ENCODE peak calls at places on chromosomes 1 and 21, in five cellular contexts. One of them, this sample, is unnamed.

GRCh38 chr1:24438423-24438901 is 22.9 kb downstream of the NIPAL3 start:
- DNase-seq in psoas muscle: peak; percentile 44
- DNase-seq in A549: no peak
- DNase-seq in upper lobe of right lung: no peak
- DNase-seq in neuronal stem cell: no peak
- DNase-seq in this sample: no peak

GRCh38 chr1:162916407-162916806 is 55.4 kb upstream of the CCDC190 start:
- DNase-seq in psoas muscle: no peak
- DNase-seq in A549: no peak
- DNase-seq in upper lobe of right lung: no peak
- DNase-seq in neuronal stem cell: no peak
- DNase-seq in this sample: no peak

GRCh38 chr1:36586146-36586545 is 103.4 kb upstream of the CSF3R start:
- DNase-seq in psoas muscle: no peak
- DNase-seq in A549: no peak
- DNase-seq in upper lobe of right lung: no peak
- DNase-seq in neuronal stem cell: no peak
- DNase-seq in this sample: no peak

GRCh38 chr1:209743145-209743482 is 12.7 kb upstream of the TRAF3IP3 start:
- DNase-seq in psoas muscle: peak; percentile 66
- DNase-seq in A549: no peak
- DNase-seq in upper lobe of right lung: no peak
- DNase-seq in neuronal stem cell: no peak
- DNase-seq in this sample: peak; percentile 46

GRCh38 chr1:27785763-27786162 is 12.7 kb downstream of the STX12 start:
- DNase-seq in psoas muscle: no peak
- DNase-seq in A549: no peak
- DNase-seq in upper lobe of right lung: no peak
- DNase-seq in neuronal stem cell: no peak
- DNase-seq in this sample: no peak

GRCh38 chr1:112507896-112508241 is 896 bp upstream of the WNT2B start:
- DNase-seq in psoas muscle: no peak
- DNase-seq in A549: no peak
- DNase-seq in upper lobe of right lung: no peak
- DNase-seq in neuronal stem cell: no peak
- DNase-seq in this sample: peak; percentile 61

GRCh38 chr1:168766568-168766967 is 37.6 kb upstream of the DPT start:
- DNase-seq in psoas muscle: no peak
- DNase-seq in A549: no peak
- DNase-seq in upper lobe of right lung: no peak
- DNase-seq in neuronal stem cell: no peak
- DNase-seq in this sample: no peak

GRCh38 chr1:109980324-109981127 is 4.0 kb upstream of the AHCYL1 start:
- DNase-seq in psoas muscle: no peak
- DNase-seq in A549: peak; percentile 70
- DNase-seq in upper lobe of right lung: peak; percentile 75
- DNase-seq in neuronal stem cell: no peak
- DNase-seq in this sample: no peak

GRCh38 chr21:35606578-35606977 is 453.7 kb downstream of the SETD4 start:
- DNase-seq in psoas muscle: no peak
- DNase-seq in A549: no peak
- DNase-seq in upper lobe of right lung: no peak
- DNase-seq in neuronal stem cell: no peak
- DNase-seq in this sample: no peak

GRCh38 chr1:17215545-17215890 is 10.6 kb downstream of the PADI1 start:
- DNase-seq in psoas muscle: no peak
- DNase-seq in A549: no peak
- DNase-seq in upper lobe of right lung: no peak
- DNase-seq in neuronal stem cell: no peak
- DNase-seq in this sample: no peak

GRCh38 chr1:6753320-6754140 is 31.7 kb upstream of the CAMTA1 start:
- DNase-seq in psoas muscle: no peak
- DNase-seq in A549: no peak
- DNase-seq in upper lobe of right lung: no peak
- DNase-seq in neuronal stem cell: no peak
- DNase-seq in this sample: no peak

GRCh38 chr1:84496498-84496897 is 9.7 kb upstream of the SPATA1 start:
- DNase-seq in psoas muscle: no peak
- DNase-seq in A549: no peak
- DNase-seq in upper lobe of right lung: no peak
- DNase-seq in neuronal stem cell: no peak
- DNase-seq in this sample: no peak

GRCh38 chr1:145978860-145979745 is 14.6 kb downstream of the POLR3GL start:
- DNase-seq in psoas muscle: peak; percentile 90
- DNase-seq in A549: peak; percentile 82
- DNase-seq in upper lobe of right lung: peak; percentile 90
- DNase-seq in neuronal stem cell: peak; percentile 87
- DNase-seq in this sample: peak; percentile 79

GRCh38 chr1:145983206-145983675 is 13.1 kb downstream of the TXNIP start:
- DNase-seq in psoas muscle: peak; percentile 63
- DNase-seq in A549: no peak
- DNase-seq in upper lobe of right lung: no peak
- DNase-seq in neuronal stem cell: no peak
- DNase-seq in this sample: no peak

GRCh38 chr1:145982010-145982723 is 14.2 kb downstream of the TXNIP start:
- DNase-seq in psoas muscle: no peak
- DNase-seq in A549: no peak
- DNase-seq in upper lobe of right lung: no peak
- DNase-seq in neuronal stem cell: no peak
- DNase-seq in this sample: no peak

GRCh38 chr1:145979746-145980435 is 15.4 kb downstream of the POLR3GL start:
- DNase-seq in psoas muscle: peak; percentile 65
- DNase-seq in A549: no peak
- DNase-seq in upper lobe of right lung: no peak
- DNase-seq in neuronal stem cell: no peak
- DNase-seq in this sample: no peak

GRCh38 chr1:145981299-145981600 is 15.1 kb downstream of the TXNIP start:
- DNase-seq in psoas muscle: no peak
- DNase-seq in A549: no peak
- DNase-seq in upper lobe of right lung: no peak
- DNase-seq in neuronal stem cell: no peak
- DNase-seq in this sample: no peak
- H3K4me1 ChIP-seq in psoas muscle: peaks cover 81% of the 10 kb centered on the region
- H3K4me1 ChIP-seq in A549: peaks cover 21% of the 10 kb centered on the region
- H3K4me1 ChIP-seq in upper lobe of right lung: peaks cover 90% of the 10 kb centered on the region
- H3K4me1 ChIP-seq in neuronal stem cell: peaks cover 14% of the 10 kb centered on the region
- H3K4me1 ChIP-seq in this sample: peaks cover 28% of the 10 kb centered on the region

GRCh38 chr21:39007532-39007931 is 175.7 kb downstream of the PSMG1 start:
- DNase-seq in psoas muscle: no peak
- DNase-seq in A549: no peak
- DNase-seq in upper lobe of right lung: no peak
- DNase-seq in neuronal stem cell: no peak
- DNase-seq in this sample: no peak
- H3K27ac ChIP-seq in psoas muscle: peak overlapping the region; percentile 59
- H3K27ac ChIP-seq in A549: no peak overlapping the region
- H3K27ac ChIP-seq in upper lobe of right lung: peak overlapping the region; percentile 79
- H3K27ac ChIP-seq in neuronal stem cell: no peak overlapping the region
- H3K27ac ChIP-seq in this sample: no peak overlapping the region

GRCh38 chr1:225880636-225881035 is 1.5 kb downstream of the TMEM63A start:
- DNase-seq in psoas muscle: no peak
- DNase-seq in A549: no peak
- DNase-seq in upper lobe of right lung: no peak
- DNase-seq in neuronal stem cell: no peak
- DNase-seq in this sample: no peak

GRCh38 chr1:225882008-225882698 is at the start of gene TMEM63A:
- DNase-seq in psoas muscle: peak; percentile 94
- DNase-seq in A549: peak; percentile 83
- DNase-seq in upper lobe of right lung: peak; percentile 97
- DNase-seq in neuronal stem cell: peak; percentile 85
- DNase-seq in this sample: peak; percentile 94

GRCh38 chr1:225880210-225880584 is 2.0 kb downstream of the TMEM63A start:
- DNase-seq in psoas muscle: no peak
- DNase-seq in A549: no peak
- DNase-seq in upper lobe of right lung: no peak
- DNase-seq in neuronal stem cell: no peak
- DNase-seq in this sample: no peak

GRCh38 chr1:225882699-225883615 is 777 bp upstream of the TMEM63A start:
- DNase-seq in psoas muscle: peak; percentile 65
- DNase-seq in A549: peak; percentile 59
- DNase-seq in upper lobe of right lung: peak; percentile 84
- DNase-seq in neuronal stem cell: peak; percentile 31
- DNase-seq in this sample: peak; percentile 80

GRCh38 chr1:225881081-225882007 is 836 bp downstream of the TMEM63A start:
- DNase-seq in psoas muscle: peak; percentile 63
- DNase-seq in A549: no peak
- DNase-seq in upper lobe of right lung: peak; percentile 85
- DNase-seq in neuronal stem cell: no peak
- DNase-seq in this sample: peak; percentile 56
- H3K4me1 ChIP-seq in psoas muscle: peaks cover 48% of the 10 kb centered on the region
- H3K4me1 ChIP-seq in A549: peaks cover 31% of the 10 kb centered on the region
- H3K4me1 ChIP-seq in upper lobe of right lung: peaks cover 45% of the 10 kb centered on the region
- H3K4me1 ChIP-seq in neuronal stem cell: peaks cover 9% of the 10 kb centered on the region
- H3K4me1 ChIP-seq in this sample: peaks cover 15% of the 10 kb centered on the region

DNA sequence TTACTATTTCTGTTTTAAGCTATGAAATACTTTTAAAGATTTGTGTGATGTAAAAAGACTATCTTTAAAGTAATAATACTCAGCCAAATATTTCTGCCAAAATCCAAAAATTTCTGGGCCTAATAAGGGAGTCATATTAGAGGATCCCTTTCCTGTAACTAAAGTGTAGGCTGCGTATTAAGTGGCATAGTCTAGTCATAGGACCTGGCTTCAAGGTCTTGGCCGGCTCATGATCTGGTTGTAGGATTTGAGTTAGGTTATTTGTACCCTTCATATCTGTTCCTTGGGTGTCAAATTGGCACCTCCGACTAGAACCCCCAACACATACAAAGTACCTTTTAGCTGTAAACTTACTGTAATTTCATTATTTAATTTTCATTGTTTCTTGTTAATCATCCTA is 107.8 kb downstream of the DYRK1A start:
- DNase-seq in psoas muscle: no peak
- DNase-seq in A549: no peak
- DNase-seq in upper lobe of right lung: no peak
- DNase-seq in neuronal stem cell: no peak
- DNase-seq in this sample: no peak
- H3K27ac ChIP-seq in psoas muscle: peak overlapping the region; percentile 38
- H3K27ac ChIP-seq in A549: no peak overlapping the region
- H3K27ac ChIP-seq in upper lobe of right lung: no peak overlapping the region
- H3K27ac ChIP-seq in neuronal stem cell: no peak overlapping the region
- H3K27ac ChIP-seq in this sample: no peak overlapping the region

DNA sequence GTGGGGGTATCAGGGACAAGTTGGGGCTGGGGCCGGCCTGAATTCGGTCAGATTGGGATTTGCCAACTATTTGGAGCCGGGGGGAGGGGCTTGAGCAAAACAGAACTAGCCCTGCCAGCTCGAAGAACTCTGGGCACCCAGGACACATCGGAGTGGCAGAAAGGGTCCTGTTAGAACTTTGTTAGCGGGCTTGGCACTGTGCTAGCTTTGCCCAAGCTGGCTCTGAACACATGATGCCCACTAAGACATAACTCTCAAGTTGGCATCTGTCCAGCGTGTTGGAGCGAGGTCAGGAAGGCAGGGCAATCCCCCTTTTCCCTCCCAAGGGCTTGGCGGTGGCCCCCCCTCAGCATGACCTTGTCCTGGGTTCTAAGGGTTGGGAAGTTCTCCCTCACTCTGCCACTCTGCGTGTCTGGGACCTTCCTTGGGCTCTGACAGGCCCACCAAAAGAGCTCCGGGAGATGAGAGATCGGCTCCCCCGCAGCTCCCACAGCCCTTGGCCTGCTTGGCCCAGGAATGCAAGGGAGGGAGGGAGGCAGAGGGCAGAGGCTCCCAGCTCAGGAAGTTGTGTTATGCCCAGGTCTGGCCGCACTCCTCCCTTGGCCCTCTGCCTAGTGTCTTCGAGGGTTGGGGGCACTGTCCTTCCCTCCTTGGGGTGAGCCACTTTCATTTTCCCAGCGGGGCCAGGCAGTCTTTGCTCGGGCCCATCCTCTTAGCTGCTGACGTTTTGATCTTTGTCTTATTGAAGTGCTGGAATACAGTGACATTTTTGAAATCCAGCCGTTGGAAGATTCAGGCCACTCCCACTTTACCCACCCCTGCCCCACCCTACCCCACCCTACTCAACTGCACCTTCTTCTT is 1.2 kb downstream of the LMNA start:
- DNase-seq in psoas muscle: peak; percentile 75
- DNase-seq in A549: peak; percentile 64
- DNase-seq in upper lobe of right lung: peak; percentile 83
- DNase-seq in neuronal stem cell: no peak
- DNase-seq in this sample: peak; percentile 77
- H3K4me1 ChIP-seq in psoas muscle: peaks cover 61% of the 10 kb centered on the region
- H3K4me1 ChIP-seq in A549: peaks cover 63% of the 10 kb centered on the region
- H3K4me1 ChIP-seq in upper lobe of right lung: peaks cover 49% of the 10 kb centered on the region
- H3K4me1 ChIP-seq in neuronal stem cell: peaks cover 19% of the 10 kb centered on the region
- H3K4me1 ChIP-seq in this sample: peaks cover 30% of the 10 kb centered on the region

GRCh38 chr1:78854556-78854955 is 152.0 kb downstream of the ADGRL4 start:
- DNase-seq in psoas muscle: no peak
- DNase-seq in A549: no peak
- DNase-seq in upper lobe of right lung: no peak
- DNase-seq in neuronal stem cell: no peak
- DNase-seq in this sample: no peak

GRCh38 chr1:78855258-78855657 is 151.3 kb downstream of the ADGRL4 start:
- DNase-seq in psoas muscle: no peak
- DNase-seq in A549: no peak
- DNase-seq in upper lobe of right lung: no peak
- DNase-seq in neuronal stem cell: no peak
- DNase-seq in this sample: no peak

DNA sequence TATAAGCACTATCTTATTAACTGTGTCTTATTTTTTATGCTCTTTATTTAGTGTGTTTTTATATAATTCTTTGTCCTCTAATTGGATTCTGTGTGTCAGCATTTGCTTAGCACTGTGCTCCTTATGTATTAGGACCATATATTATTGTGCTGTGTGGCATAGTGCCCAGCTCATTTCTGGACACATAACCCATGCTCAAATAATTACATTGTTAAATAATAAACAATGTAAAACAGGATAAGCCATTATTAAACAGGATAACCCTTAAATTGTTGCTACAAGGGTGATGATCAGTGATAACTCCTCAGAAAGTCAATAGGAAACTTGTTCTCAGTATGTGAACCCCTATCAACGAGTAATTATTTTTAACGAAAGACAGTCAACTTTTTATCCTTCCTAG is 150.4 kb downstream of the ADGRL4 start:
- DNase-seq in psoas muscle: no peak
- DNase-seq in A549: no peak
- DNase-seq in upper lobe of right lung: no peak
- DNase-seq in neuronal stem cell: no peak
- DNase-seq in this sample: no peak
- H3K27ac ChIP-seq in psoas muscle: no peak overlapping the region
- H3K27ac ChIP-seq in A549: no peak overlapping the region
- H3K27ac ChIP-seq in upper lobe of right lung: no peak overlapping the region
- H3K27ac ChIP-seq in neuronal stem cell: no peak overlapping the region
- H3K27ac ChIP-seq in this sample: no peak overlapping the region

DNA sequence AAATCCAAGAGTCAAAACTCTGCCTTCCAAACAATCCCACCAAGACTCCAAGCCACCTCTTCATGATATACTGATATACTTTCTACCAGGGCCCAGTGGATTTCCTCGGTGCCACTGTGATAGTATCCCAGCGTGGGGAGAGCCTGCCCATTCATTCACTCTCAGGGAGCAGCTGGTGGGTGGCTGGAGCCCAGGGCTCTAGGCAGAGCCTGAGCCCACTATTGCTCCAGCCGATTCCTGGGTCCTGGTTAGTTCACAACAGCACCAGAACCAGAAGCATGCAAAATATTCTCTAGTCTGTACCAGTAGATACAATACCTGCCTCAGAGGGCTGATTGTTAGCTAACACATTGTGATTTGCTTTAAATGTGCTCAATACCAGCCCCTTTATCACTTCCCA is 831 bp downstream of the CSRP1 start:
- DNase-seq in psoas muscle: no peak
- DNase-seq in A549: no peak
- DNase-seq in upper lobe of right lung: no peak
- DNase-seq in neuronal stem cell: no peak
- DNase-seq in this sample: peak; percentile 28
- H3K4me1 ChIP-seq in psoas muscle: no peaks in the 10 kb centered on the region
- H3K4me1 ChIP-seq in A549: peaks cover 62% of the 10 kb centered on the region
- H3K4me1 ChIP-seq in upper lobe of right lung: peaks cover 59% of the 10 kb centered on the region
- H3K4me1 ChIP-seq in neuronal stem cell: peaks cover 14% of the 10 kb centered on the region
- H3K4me1 ChIP-seq in this sample: peaks cover 26% of the 10 kb centered on the region

This sample was measured in ovary.